ENCODE peak calls at places on chromosome 9, in eight cellular contexts. W is left ventricle myocardium inferior, C is esophagus squamous epithelium, J is neuronal stem cell, D is GM23248, B is RWPE1, G is pancreas, L is H9. A is an unnamed sample.

GRCh38 chr9:103183569-103184191 is 188.5 kb downstream of the CYLC2 start:
- DNase-seq in W (no peak), C (no peak), J (no peak), D (no peak), B (peak; percentile 10), G (peak; percentile 3), L (peak; percentile 26), A (peak; percentile 40)

GRCh38 chr9:114321759-114322158 is 1.1 kb upstream of the ORM1 start:
- DNase-seq in W (no peak), C (no peak), J (no peak), D (peak; percentile 58), B (no peak), G (no peak), L (no peak), A (no peak)

GRCh38 chr9:126147620-126148522 is 178.8 kb upstream of the MVB12B start:
- DNase-seq in W (no peak), C (no peak), J (no peak), D (no peak), B (no peak), G (no peak), L (peak; percentile 5), A (no peak)

GRCh38 chr9:121182976-121183375 is 18.7 kb downstream of the RAB14 start:
- DNase-seq in W (no peak), C (no peak), J (no peak), D (no peak), B (no peak), G (no peak), L (no peak), A (no peak)

GRCh38 chr9:125942111-125942510 is 194.9 kb downstream of the PBX3 start:
- DNase-seq in W (no peak), C (no peak), J (no peak), D (peak; percentile 3), B (no peak), G (no peak), L (no peak), A (no peak)

GRCh38 chr9:18396102-18396728 is 77.7 kb upstream of the ADAMTSL1 start:
- DNase-seq in W (no peak), C (no peak), J (no peak), D (peak; percentile 47), B (no peak), G (no peak), L (no peak), A (no peak)

GRCh38 chr9:104773118-104773517 is 9.2 kb downstream of the NIPSNAP3B start:
- DNase-seq in W (no peak), C (no peak), J (no peak), D (no peak), B (no peak), G (no peak), L (no peak), A (no peak)

GRCh38 chr9:134055981-134056461 is 11.8 kb downstream of the BRD3 start:
- DNase-seq in W (peak; percentile 77), C (no peak), J (no peak), D (peak; percentile 90), B (peak; percentile 97), G (peak; percentile 86), L (no peak), A (peak; percentile 41)

GRCh38 chr9:124855944-124856773 is 2.9 kb downstream of the WDR38 start:
- DNase-seq in W (no peak), C (no peak), J (no peak), D (peak; percentile 54), B (no peak), G (no peak), L (peak; percentile 89), A (no peak)

GRCh38 chr9:80131627-80132026 is 559.9 kb downstream of the TLE4 start:
- DNase-seq in W (no peak), C (no peak), J (no peak), D (no peak), B (no peak), G (no peak), L (no peak), A (no peak)

DNA sequence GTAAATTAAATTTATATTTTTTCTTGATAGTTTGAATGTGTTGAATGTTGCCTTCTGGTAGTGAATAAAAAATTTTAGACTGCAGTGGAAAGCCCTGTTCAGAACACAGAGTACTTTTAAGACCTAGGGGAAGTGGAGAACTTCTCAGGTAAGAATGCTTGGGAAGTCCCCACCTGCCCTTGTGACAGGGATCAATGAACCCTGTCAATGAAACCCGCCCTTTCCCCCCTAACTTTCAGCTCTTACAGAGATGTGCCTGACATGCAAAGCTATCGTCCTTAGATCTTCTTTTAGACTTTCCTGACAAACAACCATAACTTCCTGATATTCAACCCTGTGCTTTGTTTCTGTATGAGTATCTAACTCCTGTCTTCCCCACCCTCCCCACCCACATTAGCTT is 562.7 kb downstream of the TLE4 start:
- DNase-seq in W (no peak), C (no peak), J (no peak), D (no peak), B (no peak), G (no peak), L (no peak), A (no peak)
- H3K27ac ChIP-seq in W (no peak overlapping the region), C (no peak overlapping the region), J (no peak overlapping the region), D (no peak overlapping the region), B (no peak overlapping the region), G (no peak overlapping the region), L (no peak overlapping the region), A (no peak overlapping the region)

GRCh38 chr9:7967093-7967827 is 167.7 kb upstream of the DMAC1 start:
- DNase-seq in W (no peak), C (no peak), J (no peak), D (no peak), B (no peak), G (no peak), L (no peak), A (no peak)
- H3K27ac ChIP-seq in W (no peak overlapping the region), C (no peak overlapping the region), J (no peak overlapping the region), D (no peak overlapping the region), B (no peak overlapping the region), G (no peak overlapping the region), L (no peak overlapping the region), A (no peak overlapping the region)

DNA sequence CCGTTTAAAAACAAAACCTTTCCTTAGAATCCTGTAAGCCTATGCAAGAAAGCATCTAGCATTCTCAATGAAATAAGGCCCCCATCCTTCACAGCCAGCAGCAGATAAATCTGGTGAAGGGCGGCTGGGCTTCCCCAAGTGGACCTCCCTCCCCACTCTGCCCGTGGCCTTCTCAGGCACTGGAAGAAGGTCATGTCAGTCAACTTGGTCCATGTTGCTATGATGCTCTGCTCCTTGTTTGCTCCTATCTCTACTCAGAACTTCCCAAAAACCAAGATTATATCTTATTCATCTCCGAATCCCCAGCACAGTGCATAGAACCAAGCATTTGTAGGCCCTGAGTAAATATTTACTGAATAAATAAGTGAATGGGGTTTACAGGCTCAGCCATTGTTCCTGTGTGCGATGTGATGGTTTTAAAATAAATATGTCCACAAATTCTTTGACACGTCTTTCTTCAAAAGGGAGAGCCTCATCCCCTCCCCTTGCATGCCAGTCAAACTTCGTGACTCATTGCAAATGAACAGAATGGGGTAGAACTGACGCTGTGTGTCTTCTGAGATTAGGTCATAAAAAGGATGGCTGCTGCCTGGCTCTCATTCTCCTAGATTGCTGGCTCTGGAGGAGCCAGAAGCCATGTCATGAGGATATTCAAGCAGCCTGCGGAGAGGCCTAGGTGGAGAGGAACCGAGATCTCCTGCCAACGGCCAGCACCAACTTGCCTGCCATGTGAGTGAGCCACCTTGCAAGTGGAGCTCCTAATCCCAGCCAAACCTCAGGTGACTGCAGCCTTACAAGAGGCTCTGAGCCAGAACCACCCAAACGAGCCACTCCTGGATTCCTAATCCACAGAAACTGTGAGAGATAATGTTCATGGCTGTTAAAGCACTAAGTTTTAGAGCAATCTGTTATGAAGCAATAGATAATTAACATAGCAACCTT is 70.5 kb downstream of the MED27 start:
- DNase-seq in W (no peak), C (no peak), J (no peak), D (no peak), B (peak; percentile 63), G (no peak), L (no peak), A (peak; percentile 74)
- H3K27ac ChIP-seq in W (no peak overlapping the region), C (peak overlapping the region; percentile 85), J (no peak overlapping the region), D (no peak overlapping the region), B (peak overlapping the region; percentile 76), G (no peak overlapping the region), L (no peak overlapping the region), A (peak overlapping the region; percentile 90)

DNA sequence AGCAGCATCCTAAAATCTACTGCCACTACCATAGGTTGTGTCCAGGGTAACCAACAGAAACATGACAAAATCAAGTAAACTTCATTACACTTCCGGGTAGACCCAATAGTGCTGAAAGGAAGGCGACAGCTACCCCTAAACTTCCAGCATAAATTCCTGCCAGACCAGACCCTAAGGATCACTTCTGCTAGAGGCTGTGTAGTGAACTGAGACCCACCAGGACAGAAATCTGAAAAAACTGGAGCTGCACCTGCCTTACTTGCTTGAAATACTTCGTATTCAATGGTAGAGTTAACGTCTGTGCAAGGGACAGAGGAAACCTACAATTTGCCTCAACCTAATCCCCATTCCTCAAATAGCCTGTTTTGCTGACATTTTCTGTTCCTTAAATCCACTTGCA is 1.0 kb upstream of the SECISBP2 start:
- DNase-seq in W (no peak), C (no peak), J (no peak), D (no peak), B (no peak), G (no peak), L (no peak), A (no peak)
- H3K27ac ChIP-seq in W (peak overlapping the region; percentile 100), C (peak overlapping the region; percentile 99), J (no peak overlapping the region), D (peak overlapping the region; percentile 99), B (no peak overlapping the region), G (no peak overlapping the region), L (peak overlapping the region; percentile 86), A (peak overlapping the region; percentile 98)

A was measured in epithelial cell of prostate.